ENCODE peak calls at places on chromosomes 1 and 21, in seven cellular contexts. One of them, this sample, is unnamed.
A peak's percentile ranks its signal among the peaks of the same experiment; 100 is the strongest.

GRCh38 chr1:113751114-113751513 is 8.2 kb downstream of the PHTF1 start:
- DNase-seq in astrocyte of the spinal cord: no peak
- DNase-seq in lower leg skin: no peak
- DNase-seq in uterus: no peak
- DNase-seq in adrenal gland: no peak
- DNase-seq in cardiac muscle cell: no peak
- DNase-seq in GM20000: no peak
- DNase-seq in this sample: no peak

GRCh38 chr1:58839871-58840835 is 56.3 kb upstream of the JUN start:
- DNase-seq in cardiac muscle cell: no peak
- DNase-seq in adrenal gland: peak; percentile 60
- DNase-seq in lower leg skin: no peak
- DNase-seq in GM20000: no peak
- DNase-seq in astrocyte of the spinal cord: no peak
- DNase-seq in uterus: no peak
- DNase-seq in this sample: no peak

GRCh38 chr1:33080373-33080772 is 580 bp upstream of the AZIN2 start:
- DNase-seq in cardiac muscle cell: no peak
- DNase-seq in astrocyte of the spinal cord: no peak
- DNase-seq in lower leg skin: no peak
- DNase-seq in GM20000: no peak
- DNase-seq in uterus: no peak
- DNase-seq in adrenal gland: no peak
- DNase-seq in this sample: no peak

GRCh38 chr21:30615199-30615598 is 1.0 kb upstream of the KRTAP20-1 start:
- DNase-seq in astrocyte of the spinal cord: no peak
- DNase-seq in GM20000: no peak
- DNase-seq in adrenal gland: no peak
- DNase-seq in uterus: no peak
- DNase-seq in lower leg skin: no peak
- DNase-seq in cardiac muscle cell: no peak
- DNase-seq in this sample: no peak

GRCh38 chr1:43358746-43359693 is at the start of gene CDC20:
- DNase-seq in adrenal gland: peak; percentile 99
- DNase-seq in uterus: peak; percentile 99
- DNase-seq in astrocyte of the spinal cord: peak; percentile 97
- DNase-seq in GM20000: peak; percentile 97
- DNase-seq in cardiac muscle cell: peak; percentile 97
- DNase-seq in lower leg skin: peak; percentile 100
- DNase-seq in this sample: peak; percentile 97

GRCh38 chr1:54559111-54559548 is 11.1 kb downstream of the ACOT11 start:
- DNase-seq in uterus: no peak
- DNase-seq in cardiac muscle cell: no peak
- DNase-seq in lower leg skin: peak; percentile 82
- DNase-seq in astrocyte of the spinal cord: no peak
- DNase-seq in GM20000: no peak
- DNase-seq in adrenal gland: no peak
- DNase-seq in this sample: no peak

GRCh38 chr21:39088831-39089380 is 94.3 kb downstream of the PSMG1 start:
- DNase-seq in uterus: peak; percentile 39
- DNase-seq in astrocyte of the spinal cord: peak; percentile 50
- DNase-seq in lower leg skin: no peak
- DNase-seq in cardiac muscle cell: peak; percentile 52
- DNase-seq in adrenal gland: peak; percentile 50
- DNase-seq in GM20000: no peak
- DNase-seq in this sample: no peak

GRCh38 chr1:15275921-15276683 is 29.1 kb downstream of the FHAD1 start:
- DNase-seq in uterus: no peak
- DNase-seq in GM20000: no peak
- DNase-seq in astrocyte of the spinal cord: no peak
- DNase-seq in lower leg skin: peak; percentile 69
- DNase-seq in cardiac muscle cell: no peak
- DNase-seq in adrenal gland: no peak
- DNase-seq in this sample: no peak

GRCh38 chr1:46595127-46595526 is 8.9 kb downstream of the MKNK1 start:
- DNase-seq in uterus: no peak
- DNase-seq in adrenal gland: peak; percentile 49
- DNase-seq in GM20000: no peak
- DNase-seq in lower leg skin: peak; percentile 92
- DNase-seq in astrocyte of the spinal cord: no peak
- DNase-seq in cardiac muscle cell: no peak
- DNase-seq in this sample: no peak

GRCh38 chr1:195851016-195851591 is 757.1 kb downstream of the KCNT2 start:
- DNase-seq in cardiac muscle cell: no peak
- DNase-seq in astrocyte of the spinal cord: no peak
- DNase-seq in GM20000: no peak
- DNase-seq in uterus: no peak
- DNase-seq in adrenal gland: no peak
- DNase-seq in lower leg skin: no peak
- DNase-seq in this sample: no peak

GRCh38 chr1:233005703-233006102 is 55.3 kb downstream of the NTPCR start:
- DNase-seq in GM20000: no peak
- DNase-seq in astrocyte of the spinal cord: peak; percentile 12
- DNase-seq in lower leg skin: peak; percentile 75
- DNase-seq in uterus: peak; percentile 26
- DNase-seq in cardiac muscle cell: peak; percentile 23
- DNase-seq in adrenal gland: no peak
- DNase-seq in this sample: no peak

GRCh38 chr1:204127597-204128242 is 24.1 kb downstream of the ETNK2 start:
- DNase-seq in cardiac muscle cell: peak; percentile 86
- DNase-seq in astrocyte of the spinal cord: peak; percentile 71
- DNase-seq in adrenal gland: peak; percentile 83
- DNase-seq in uterus: peak; percentile 74
- DNase-seq in GM20000: no peak
- DNase-seq in lower leg skin: peak; percentile 94
- DNase-seq in this sample: no peak

GRCh38 chr1:108810176-108810575 is 46.7 kb downstream of the AKNAD1 start:
- DNase-seq in astrocyte of the spinal cord: no peak
- DNase-seq in lower leg skin: no peak
- DNase-seq in cardiac muscle cell: no peak
- DNase-seq in uterus: no peak
- DNase-seq in adrenal gland: no peak
- DNase-seq in GM20000: no peak
- DNase-seq in this sample: no peak

GRCh38 chr1:93616996-93617669 is 64.5 kb downstream of the BCAR3 start:
- DNase-seq in astrocyte of the spinal cord: no peak
- DNase-seq in lower leg skin: no peak
- DNase-seq in GM20000: no peak
- DNase-seq in adrenal gland: peak; percentile 82
- DNase-seq in cardiac muscle cell: peak; percentile 59
- DNase-seq in uterus: no peak
- DNase-seq in this sample: no peak

GRCh38 chr1:150061632-150062101 is 5.9 kb upstream of the VPS45 start:
- DNase-seq in astrocyte of the spinal cord: peak; percentile 94
- DNase-seq in cardiac muscle cell: peak; percentile 87
- DNase-seq in GM20000: no peak
- DNase-seq in lower leg skin: no peak
- DNase-seq in uterus: no peak
- DNase-seq in adrenal gland: peak; percentile 56
- DNase-seq in this sample: no peak

GRCh38 chr1:19903621-19904020 is 19.8 kb downstream of the PLA2G2E start:
- DNase-seq in GM20000: no peak
- DNase-seq in adrenal gland: no peak
- DNase-seq in uterus: no peak
- DNase-seq in lower leg skin: no peak
- DNase-seq in astrocyte of the spinal cord: no peak
- DNase-seq in cardiac muscle cell: no peak
- DNase-seq in this sample: no peak

GRCh38 chr1:91828583-91829281 is 57.2 kb downstream of the TGFBR3 start:
- DNase-seq in astrocyte of the spinal cord: no peak
- DNase-seq in uterus: no peak
- DNase-seq in lower leg skin: peak; percentile 86
- DNase-seq in GM20000: no peak
- DNase-seq in adrenal gland: no peak
- DNase-seq in cardiac muscle cell: no peak
- DNase-seq in this sample: no peak

GRCh38 chr1:94068831-94069648 is 51.9 kb downstream of the ABCA4 start:
- DNase-seq in astrocyte of the spinal cord: peak; percentile 91
- DNase-seq in lower leg skin: no peak
- DNase-seq in GM20000: no peak
- DNase-seq in adrenal gland: no peak
- DNase-seq in uterus: no peak
- DNase-seq in cardiac muscle cell: peak; percentile 58
- DNase-seq in this sample: no peak

GRCh38 chr1:199472025-199472424 is 555.5 kb upstream of the NR5A2 start:
- DNase-seq in uterus: no peak
- DNase-seq in adrenal gland: no peak
- DNase-seq in lower leg skin: no peak
- DNase-seq in cardiac muscle cell: peak; percentile 32
- DNase-seq in GM20000: no peak
- DNase-seq in astrocyte of the spinal cord: no peak
- DNase-seq in this sample: no peak

GRCh38 chr1:208089971-208090755 is 154.0 kb downstream of the PLXNA2 start:
- DNase-seq in cardiac muscle cell: peak; percentile 38
- DNase-seq in GM20000: no peak
- DNase-seq in uterus: peak; percentile 53
- DNase-seq in lower leg skin: no peak
- DNase-seq in astrocyte of the spinal cord: peak; percentile 52
- DNase-seq in adrenal gland: no peak
- DNase-seq in this sample: no peak

GRCh38 chr1:1068374-1069060 is 5.6 kb downstream of the RNF223 start:
- DNase-seq in GM20000: peak; percentile 86
- DNase-seq in astrocyte of the spinal cord: no peak
- DNase-seq in adrenal gland: no peak
- DNase-seq in lower leg skin: no peak
- DNase-seq in uterus: no peak
- DNase-seq in cardiac muscle cell: no peak
- DNase-seq in this sample: no peak

GRCh38 chr1:182080955-182081582 is 19.6 kb upstream of the ZNF648 start:
- DNase-seq in astrocyte of the spinal cord: peak; percentile 29
- DNase-seq in lower leg skin: no peak
- DNase-seq in cardiac muscle cell: peak; percentile 57
- DNase-seq in uterus: no peak
- DNase-seq in adrenal gland: no peak
- DNase-seq in GM20000: peak; percentile 52
- DNase-seq in this sample: peak; percentile 69

GRCh38 chr1:62088439-62088838 is 106.2 kb upstream of the L1TD1 start:
- DNase-seq in astrocyte of the spinal cord: no peak
- DNase-seq in lower leg skin: no peak
- DNase-seq in uterus: no peak
- DNase-seq in adrenal gland: no peak
- DNase-seq in GM20000: no peak
- DNase-seq in cardiac muscle cell: no peak
- DNase-seq in this sample: no peak

GRCh38 chr21:27953328-27954045 is 986.6 kb upstream of the ADAMTS5 start:
- DNase-seq in GM20000: no peak
- DNase-seq in astrocyte of the spinal cord: no peak
- DNase-seq in adrenal gland: no peak
- DNase-seq in cardiac muscle cell: no peak
- DNase-seq in lower leg skin: no peak
- DNase-seq in uterus: no peak
- DNase-seq in this sample: no peak

GRCh38 chr1:174967845-174968705 is 31.7 kb upstream of the CACYBP start:
- DNase-seq in uterus: no peak
- DNase-seq in cardiac muscle cell: no peak
- DNase-seq in lower leg skin: no peak
- DNase-seq in GM20000: no peak
- DNase-seq in adrenal gland: no peak
- DNase-seq in astrocyte of the spinal cord: no peak
- DNase-seq in this sample: no peak

GRCh38 chr1:228165372-228166169 is at the start of gene IBA57:
- DNase-seq in uterus: peak; percentile 100
- DNase-seq in lower leg skin: peak; percentile 100
- DNase-seq in cardiac muscle cell: peak; percentile 100
- DNase-seq in GM20000: peak; percentile 99
- DNase-seq in adrenal gland: peak; percentile 100
- DNase-seq in astrocyte of the spinal cord: peak; percentile 99
- DNase-seq in this sample: peak; percentile 99
- TF ChIP-seq CTCF in uterus: peak; percentile 88
- TF ChIP-seq CTCF in lower leg skin: no peak
- TF ChIP-seq CTCF in cardiac muscle cell: peak; percentile 72
- TF ChIP-seq CTCF in GM20000: peak; percentile 95
- TF ChIP-seq CTCF in adrenal gland: peak; percentile 99
- TF ChIP-seq CTCF in astrocyte of the spinal cord: peak; percentile 84
- TF ChIP-seq CTCF in this sample: peak; percentile 92

DNA sequence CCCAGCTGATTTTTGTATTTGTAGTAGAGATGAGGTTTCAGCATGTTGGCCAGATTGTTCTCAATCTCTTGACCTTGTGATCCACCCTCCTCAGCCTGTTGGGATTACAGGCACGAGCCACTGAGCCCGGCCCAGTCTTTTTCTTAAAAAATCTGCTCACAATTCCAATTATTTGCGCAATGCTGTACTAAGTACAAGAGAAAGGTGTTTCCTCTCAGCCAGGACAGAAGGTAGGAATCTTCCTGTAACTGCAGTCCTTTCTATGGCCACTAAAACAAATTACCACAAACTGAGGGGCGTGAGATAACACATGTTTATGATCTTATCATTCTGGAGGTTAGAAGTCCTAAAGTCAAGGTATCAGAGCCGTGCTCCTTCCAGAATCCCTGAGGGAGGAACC is 6.9 kb upstream of the CBR3 start:
- DNase-seq in GM20000: no peak
- DNase-seq in adrenal gland: no peak
- DNase-seq in uterus: no peak
- DNase-seq in cardiac muscle cell: no peak
- DNase-seq in astrocyte of the spinal cord: no peak
- DNase-seq in lower leg skin: peak; percentile 82
- DNase-seq in this sample: no peak
- TF ChIP-seq CTCF in GM20000: no peak
- TF ChIP-seq CTCF in adrenal gland: no peak
- TF ChIP-seq CTCF in uterus: no peak
- TF ChIP-seq CTCF in cardiac muscle cell: no peak
- TF ChIP-seq CTCF in astrocyte of the spinal cord: no peak
- TF ChIP-seq CTCF in lower leg skin: no peak
- TF ChIP-seq CTCF in this sample: no peak

DNA sequence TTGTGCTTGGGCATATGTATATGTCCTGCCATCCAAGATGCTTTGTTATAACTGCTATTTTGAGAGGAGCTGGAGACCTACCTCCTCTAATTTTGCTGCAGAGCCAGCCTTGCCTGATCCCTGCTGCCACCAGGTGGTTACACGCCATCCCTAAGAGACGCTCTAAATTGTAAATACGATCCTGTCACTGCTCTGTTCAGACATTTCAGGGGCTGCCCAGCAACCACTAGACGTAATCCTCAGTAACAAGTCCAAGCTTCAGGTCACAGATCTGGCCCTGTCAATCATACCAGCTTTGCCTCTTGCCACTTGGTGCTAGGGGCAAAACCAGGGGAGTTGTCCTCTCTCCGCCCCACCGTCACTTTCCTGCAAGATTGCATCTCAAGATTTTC is 32.9 kb downstream of the GPA33 start:
- DNase-seq in GM20000: peak; percentile 45
- DNase-seq in cardiac muscle cell: peak; percentile 48
- DNase-seq in astrocyte of the spinal cord: peak; percentile 72
- DNase-seq in lower leg skin: no peak
- DNase-seq in uterus: no peak
- DNase-seq in adrenal gland: no peak
- DNase-seq in this sample: peak; percentile 48
- TF ChIP-seq CTCF in GM20000: peak; percentile 59
- TF ChIP-seq CTCF in cardiac muscle cell: peak; percentile 44
- TF ChIP-seq CTCF in astrocyte of the spinal cord: peak; percentile 74
- TF ChIP-seq CTCF in lower leg skin: no peak
- TF ChIP-seq CTCF in uterus: peak; percentile 27
- TF ChIP-seq CTCF in adrenal gland: peak; percentile 18
- TF ChIP-seq CTCF in this sample: peak; percentile 59

DNA sequence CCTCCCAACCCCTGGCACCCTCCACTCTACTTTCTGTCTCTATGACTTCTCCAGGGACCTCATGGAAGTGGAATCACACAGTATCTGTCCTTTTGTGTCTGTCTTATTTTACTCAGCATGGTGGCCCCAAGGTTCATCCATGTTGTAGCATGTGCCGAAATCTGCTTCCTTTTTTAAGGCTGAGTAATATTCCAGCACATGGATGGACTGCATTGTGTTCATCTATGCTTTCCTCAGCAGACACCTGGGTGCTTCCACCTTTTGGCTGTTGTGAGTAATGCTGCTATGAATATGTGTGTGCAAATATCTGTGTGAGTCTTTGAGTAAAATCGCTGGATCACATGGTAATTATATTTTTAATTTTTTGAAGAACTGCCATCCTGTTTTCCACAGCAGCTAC is 1.6 kb upstream of the PFKL start:
- DNase-seq in astrocyte of the spinal cord: no peak
- DNase-seq in cardiac muscle cell: no peak
- DNase-seq in adrenal gland: no peak
- DNase-seq in lower leg skin: no peak
- DNase-seq in GM20000: no peak
- DNase-seq in uterus: no peak
- DNase-seq in this sample: no peak
- TF ChIP-seq CTCF in astrocyte of the spinal cord: peak; percentile 25
- TF ChIP-seq CTCF in cardiac muscle cell: peak; percentile 13
- TF ChIP-seq CTCF in adrenal gland: no peak
- TF ChIP-seq CTCF in lower leg skin: no peak
- TF ChIP-seq CTCF in GM20000: no peak
- TF ChIP-seq CTCF in uterus: no peak
- TF ChIP-seq CTCF in this sample: peak; percentile 27

This sample was measured in GM10248.